ENCODE peak calls at places on chromosome 14, in seven cellular contexts. V is skeletal muscle cell, X is upper lobe of right lung, Y is mucosa of descending colon, Q is astrocyte, A is uterus, E is right cardiac atrium. F is an unnamed sample.

GRCh38 chr14:74570696-74571095 is 41.3 kb downstream of the LTBP2 start:
- DNase-seq in E (no peak), Q (no peak), Y (peak), V (no peak), X (no peak), A (no peak), F (no peak)

GRCh38 chr14:29896354-29896768 is 31.3 kb downstream of the PRKD1 start:
- DNase-seq in Q (no peak), A (no peak), X (no peak), E (no peak), Y (no peak), V (no peak), F (no peak)

GRCh38 chr14:34081576-34082136 is 130.8 kb upstream of the EGLN3 start:
- DNase-seq in Q (peak), Y (no peak), E (no peak), A (no peak), V (no peak), X (no peak), F (no peak)

GRCh38 chr14:70716958-70717357 is 75.2 kb downstream of the TTC9 start:
- DNase-seq in V (no peak), A (no peak), X (no peak), E (no peak), Y (no peak), Q (no peak), F (no peak)

GRCh38 chr14:71474291-71474690 is 457.9 kb upstream of the RGS6 start:
- DNase-seq in Q (no peak), V (no peak), A (no peak), X (no peak), E (no peak), Y (no peak), F (no peak)

GRCh38 chr14:57383125-57383524 is 7.3 kb upstream of the NAA30 start:
- DNase-seq in X (no peak), Q (no peak), A (no peak), E (no peak), V (no peak), Y (no peak), F (no peak)

GRCh38 chr14:57870686-57871457 is 5.0 kb upstream of the SLC35F4 start:
- DNase-seq in X (no peak), Q (no peak), A (no peak), Y (no peak), V (no peak), E (no peak), F (no peak)

GRCh38 chr14:80213602-80214001 is 2.3 kb upstream of the DIO2 start:
- DNase-seq in E (peak), A (no peak), Q (peak), X (no peak), Y (no peak), V (no peak), F (peak)

GRCh38 chr14:99786423-99787051 is 6.7 kb upstream of the EML1 start:
- DNase-seq in A (no peak), V (no peak), X (no peak), Q (no peak), Y (no peak), E (no peak), F (no peak)

GRCh38 chr14:77181603-77182437 is at the start of gene TMEM63C:
- DNase-seq in X (no peak), V (no peak), E (no peak), A (no peak), Q (peak), Y (peak), F (peak)

GRCh38 chr14:95043314-95043713 is 114.0 kb downstream of the DICER1 start:
- DNase-seq in X (peak), A (peak), V (no peak), E (no peak), Y (no peak), Q (no peak), F (no peak)

GRCh38 chr14:79417961-79418360 is 793.3 kb downstream of the DIO2 start:
- DNase-seq in A (no peak), Q (peak), V (no peak), E (no peak), X (no peak), Y (no peak), F (no peak)

GRCh38 chr14:99242816-99243795 is 28.9 kb downstream of the BCL11B start:
- DNase-seq in V (no peak), X (no peak), A (no peak), Q (no peak), Y (no peak), E (no peak), F (no peak)

GRCh38 chr14:92644166-92644565 is 104.3 kb downstream of the LGMN start:
- DNase-seq in V (no peak), Y (no peak), Q (peak), A (no peak), E (no peak), X (no peak), F (no peak)

GRCh38 chr14:97458302-97459137 is 661.3 kb downstream of the VRK1 start:
- DNase-seq in Q (no peak), V (no peak), X (no peak), E (peak), A (peak), Y (peak), F (peak)

GRCh38 chr14:20711275-20712069 is 22.9 kb downstream of the ANG start:
- DNase-seq in Q (no peak), E (no peak), X (no peak), Y (no peak), V (no peak), A (no peak), F (no peak)

GRCh38 chr14:79986251-79986650 is 225.1 kb downstream of the DIO2 start:
- DNase-seq in V (no peak), E (no peak), X (no peak), Q (no peak), A (no peak), Y (no peak), F (no peak)

GRCh38 chr14:92340938-92341337 is 18.0 kb downstream of the SLC24A4 start:
- DNase-seq in Q (no peak), V (no peak), A (no peak), X (no peak), Y (no peak), E (no peak), F (no peak)

GRCh38 chr14:96978525-96979272 is 181.5 kb downstream of the VRK1 start:
- DNase-seq in A (no peak), V (no peak), E (no peak), Q (no peak), X (no peak), Y (no peak), F (no peak)

GRCh38 chr14:74469548-74470518 is 23.3 kb downstream of the NPC2 start:
- DNase-seq in Q (no peak), X (no peak), V (no peak), Y (no peak), A (no peak), E (no peak), F (no peak)

GRCh38 chr14:75238728-75239455 is 39.7 kb upstream of the FOS start:
- DNase-seq in V (no peak), Q (no peak), X (no peak), A (peak), E (no peak), Y (no peak), F (no peak)

GRCh38 chr14:94936901-94937321 is 167.0 kb upstream of the GSC start:
- DNase-seq in V (no peak), A (peak), X (no peak), E (peak), Q (no peak), Y (no peak), F (no peak)

GRCh38 chr14:102998393-102998792 is 59.0 kb downstream of the CDC42BPB start:
- DNase-seq in V (no peak), Q (peak), E (no peak), X (no peak), Y (no peak), A (no peak), F (no peak)

GRCh38 chr14:37411079-37411735 is 183.8 kb downstream of the FOXA1 start:
- DNase-seq in V (no peak), Q (no peak), Y (no peak), X (no peak), A (no peak), E (no peak), F (no peak)

GRCh38 chr14:45051180-45051579 is 32.7 kb upstream of the PRPF39 start:
- DNase-seq in X (no peak), Q (no peak), Y (no peak), A (no peak), E (no peak), V (no peak), F (no peak)

GRCh38 chr14:29654910-29655590 is 272.6 kb downstream of the PRKD1 start:
- DNase-seq in V (no peak), Q (peak), X (no peak), A (no peak), Y (no peak), E (no peak), F (no peak)

GRCh38 chr14:32013083-32013482 is 64.0 kb upstream of the ARHGAP5 start:
- DNase-seq in E (no peak), Y (no peak), A (no peak), X (no peak), Q (no peak), V (no peak), F (no peak)

GRCh38 chr14:71620401-71620800 is 311.8 kb upstream of the RGS6 start:
- DNase-seq in A (no peak), V (peak), Y (no peak), X (no peak), Q (peak), E (no peak), F (no peak)

GRCh38 chr14:61379639-61380184 is 58.3 kb downstream of the PRKCH start:
- DNase-seq in Q (no peak), Y (no peak), E (no peak), A (no peak), X (no peak), V (no peak), F (no peak)
- H3K4me3 ChIP-seq in Q (no peak), Y (no peak), E (no peak), A (no peak), X (no peak), V (no peak), F (no peak)

DNA sequence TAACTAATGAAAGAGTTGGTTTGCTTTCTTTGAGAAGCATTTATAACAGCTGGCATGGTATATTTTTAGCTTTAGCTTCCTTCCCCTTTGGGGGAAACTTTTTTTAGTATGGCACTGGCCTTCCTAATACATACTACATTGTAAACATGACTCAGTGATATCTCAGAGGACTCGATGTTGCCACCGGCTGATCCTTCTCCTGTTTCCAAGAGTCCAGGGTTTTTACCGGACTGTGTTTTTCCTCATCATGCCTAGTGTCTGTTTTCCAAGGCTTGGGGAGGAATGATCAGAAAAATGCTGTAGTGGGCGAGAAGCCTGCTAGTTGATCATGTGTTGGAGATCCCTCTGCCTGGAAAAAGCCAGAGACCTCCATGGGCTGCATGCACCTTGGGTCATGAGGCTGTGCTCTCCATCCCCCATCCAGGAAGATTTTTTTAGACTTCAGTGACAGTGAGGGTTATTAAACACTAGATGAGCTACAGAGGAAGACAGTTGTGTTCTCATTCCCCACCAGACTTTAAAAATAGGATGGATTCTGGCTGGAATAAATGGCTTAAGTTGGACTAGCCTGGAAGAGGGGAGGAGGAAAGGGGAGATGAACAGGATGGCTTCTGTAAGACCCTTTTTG is 145.6 kb downstream of the SAMD4A start:
- DNase-seq in X (no peak), E (no peak), Y (no peak), Q (no peak), A (no peak), V (peak), F (no peak)
- H3K4me3 ChIP-seq in X (no peak), E (no peak), Y (no peak), Q (no peak), A (no peak), V (no peak), F (no peak)

GRCh38 chr14:22545842-22546721 is 42.9 kb downstream of the DAD1 start:
- DNase-seq in E (peak), Y (no peak), Q (peak), V (peak), X (no peak), A (no peak), F (no peak)
- H3K4me3 ChIP-seq in E (no peak), Y (no peak), Q (no peak), V (no peak), X (no peak), A (no peak), F (no peak)

GRCh38 chr14:69613312-69614073 is 2.1 kb downstream of the SUSD6 start:
- DNase-seq in Q (no peak), A (no peak), V (no peak), Y (no peak), X (no peak), E (no peak), F (no peak)
- H3K4me3 ChIP-seq in Q (peak), A (no peak), V (peak), Y (no peak), X (peak), E (peak), F (no peak)

GRCh38 chr14:24144451-24144850 is 2.0 kb downstream of the PSME2 start:
- DNase-seq in V (no peak), Y (no peak), X (no peak), Q (no peak), E (no peak), A (no peak), F (no peak)
- H3K4me3 ChIP-seq in V (no peak), Y (no peak), X (no peak), Q (no peak), E (no peak), A (no peak), F (no peak)

GRCh38 chr14:89411976-89412375 is 5.1 kb downstream of the FOXN3 start:
- DNase-seq in V (no peak), Y (no peak), Q (no peak), A (no peak), X (peak), E (no peak), F (no peak)

GRCh38 chr14:89407856-89408255 is 9.2 kb downstream of the FOXN3 start:
- DNase-seq in Y (no peak), A (no peak), E (no peak), Q (no peak), V (no peak), X (no peak), F (no peak)

GRCh38 chr14:89409961-89410360 is 7.1 kb downstream of the FOXN3 start:
- DNase-seq in E (no peak), X (peak), Q (no peak), V (no peak), A (no peak), Y (no peak), F (no peak)

GRCh38 chr14:89406941-89407340 is 10.1 kb downstream of the FOXN3 start:
- DNase-seq in Y (no peak), Q (no peak), A (no peak), V (no peak), E (no peak), X (no peak), F (no peak)

GRCh38 chr14:89408907-89409675 is 7.9 kb downstream of the FOXN3 start:
- DNase-seq in X (peak), Y (no peak), A (no peak), V (no peak), E (no peak), Q (no peak), F (no peak)
- H3K4me3 ChIP-seq in X (no peak), Y (no peak), A (no peak), V (no peak), E (no peak), Q (no peak), F (no peak)

GRCh38 chr14:105049753-105050550 is 15.3 kb downstream of the GPR132 start:
- DNase-seq in X (no peak), V (no peak), Y (peak), Q (no peak), E (no peak), A (no peak), F (no peak)

GRCh38 chr14:105052110-105052458 is 13.1 kb downstream of the GPR132 start:
- DNase-seq in A (no peak), V (no peak), Q (no peak), X (no peak), E (no peak), Y (no peak), F (no peak)

GRCh38 chr14:105050551-105050897 is 14.7 kb downstream of the GPR132 start:
- DNase-seq in A (no peak), Y (peak), E (no peak), X (peak), V (no peak), Q (no peak), F (no peak)

GRCh38 chr14:105053421-105053820 is 11.8 kb downstream of the GPR132 start:
- DNase-seq in E (no peak), Q (no peak), X (no peak), A (no peak), Y (no peak), V (no peak), F (no peak)

GRCh38 chr14:105051182-105052109 is 13.8 kb downstream of the GPR132 start:
- DNase-seq in Q (no peak), V (no peak), A (no peak), E (no peak), X (no peak), Y (peak), F (no peak)
- H3K4me3 ChIP-seq in Q (no peak), V (no peak), A (no peak), E (no peak), X (no peak), Y (no peak), F (no peak)

DNA sequence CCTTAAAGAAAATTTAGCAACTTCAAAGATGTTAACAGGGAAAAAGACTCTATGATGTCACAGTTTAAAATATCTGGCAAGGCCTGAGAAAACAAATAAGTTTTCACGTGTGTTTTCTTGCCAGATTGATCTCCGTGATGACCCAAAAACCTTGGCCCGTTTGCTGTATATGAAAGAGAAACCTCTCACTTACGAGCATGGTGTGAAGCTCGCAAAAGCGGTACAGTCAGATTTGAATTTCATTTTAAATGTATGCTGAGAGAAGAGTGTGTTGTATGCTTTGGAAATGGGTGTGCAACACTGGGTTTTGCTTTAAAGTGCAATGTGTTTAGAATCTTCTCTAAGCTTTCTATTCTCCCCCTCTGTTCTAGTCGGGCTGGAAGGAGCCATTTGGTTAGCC is 35.7 kb downstream of the GPHB5 start:
- DNase-seq in X (no peak), A (no peak), V (no peak), Q (no peak), Y (no peak), E (no peak), F (no peak)
- H3K4me3 ChIP-seq in X (no peak), A (no peak), V (no peak), Q (no peak), Y (no peak), E (no peak), F (no peak)

DNA sequence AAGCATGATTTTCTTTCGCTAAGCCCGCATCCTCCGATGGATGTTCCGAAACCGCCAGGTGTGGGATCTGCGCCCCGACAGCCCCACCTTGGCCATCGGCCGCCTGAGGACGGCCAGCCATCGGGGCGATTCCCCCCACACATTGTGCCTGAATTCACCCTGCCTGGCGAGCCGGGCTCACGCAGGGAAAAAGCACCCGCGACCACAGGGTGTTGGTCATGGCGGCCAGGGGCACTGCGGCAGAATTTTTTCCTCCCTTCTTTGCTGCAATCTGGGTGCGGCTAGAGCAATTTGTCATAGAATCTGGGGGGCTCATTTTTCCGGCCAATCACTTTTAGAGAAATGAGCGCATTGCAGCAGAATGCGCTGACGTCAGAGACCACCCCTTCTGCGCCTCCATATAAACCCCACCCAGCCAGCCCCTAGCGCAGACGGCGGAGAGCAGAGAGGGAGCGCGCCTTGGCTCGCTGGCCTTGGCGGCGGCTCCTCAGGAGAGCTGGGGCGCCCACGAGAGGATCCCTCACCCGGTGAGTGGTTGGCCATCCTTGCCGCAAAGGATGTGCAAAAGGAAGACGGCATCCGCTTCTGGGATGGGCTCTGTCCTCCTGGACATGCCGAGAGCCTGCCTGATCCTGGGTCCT is at the start of gene MEG3:
- DNase-seq in V (peak), Y (no peak), X (no peak), Q (peak), E (peak), A (peak), F (no peak)
- H3K4me3 ChIP-seq in V (peak), Y (no peak), X (peak), Q (peak), E (peak), A (peak), F (no peak)

F was measured in DND-41.